ENCODE peak calls at places on chromosomes 3 and 15, in nine cellular contexts. One of them, this sample, is unnamed.

GRCh38 chr3:71103430-71103881 is 480.1 kb downstream of the FOXP1 start:
- DNase-seq in brain microvascular endothelial cell: peak
- DNase-seq in CD8-positive, alpha-beta T cell: no peak
- DNase-seq in cardiac fibroblast: peak
- DNase-seq in gastrocnemius medialis: no peak
- DNase-seq in AG09309: peak
- DNase-seq in IMR-90: peak
- DNase-seq in A549: no peak
- DNase-seq in left lung: peak
- DNase-seq in this sample: no peak

GRCh38 chr3:178439504-178439903 is 96.7 kb upstream of the KCNMB2 start:
- DNase-seq in A549: peak
- DNase-seq in gastrocnemius medialis: no peak
- DNase-seq in brain microvascular endothelial cell: peak
- DNase-seq in left lung: no peak
- DNase-seq in AG09309: peak
- DNase-seq in cardiac fibroblast: peak
- DNase-seq in CD8-positive, alpha-beta T cell: no peak
- DNase-seq in IMR-90: peak
- DNase-seq in this sample: no peak

GRCh38 chr3:71495708-71496472 is 87.6 kb downstream of the FOXP1 start:
- DNase-seq in left lung: no peak
- DNase-seq in A549: peak
- DNase-seq in brain microvascular endothelial cell: peak
- DNase-seq in cardiac fibroblast: peak
- DNase-seq in CD8-positive, alpha-beta T cell: no peak
- DNase-seq in gastrocnemius medialis: no peak
- DNase-seq in AG09309: peak
- DNase-seq in IMR-90: peak
- DNase-seq in this sample: no peak

GRCh38 chr3:37569991-37570390 is 291.7 kb upstream of the CTDSPL start:
- DNase-seq in IMR-90: no peak
- DNase-seq in A549: no peak
- DNase-seq in cardiac fibroblast: no peak
- DNase-seq in AG09309: no peak
- DNase-seq in left lung: no peak
- DNase-seq in CD8-positive, alpha-beta T cell: no peak
- DNase-seq in brain microvascular endothelial cell: no peak
- DNase-seq in gastrocnemius medialis: no peak
- DNase-seq in this sample: no peak

GRCh38 chr3:61944736-61945135 is 383.4 kb downstream of the PTPRG start:
- DNase-seq in AG09309: no peak
- DNase-seq in cardiac fibroblast: no peak
- DNase-seq in A549: no peak
- DNase-seq in CD8-positive, alpha-beta T cell: no peak
- DNase-seq in brain microvascular endothelial cell: no peak
- DNase-seq in IMR-90: no peak
- DNase-seq in gastrocnemius medialis: no peak
- DNase-seq in left lung: no peak
- DNase-seq in this sample: no peak

GRCh38 chr15:41941644-41942415 is 30.5 kb downstream of the EHD4 start:
- DNase-seq in left lung: no peak
- DNase-seq in gastrocnemius medialis: no peak
- DNase-seq in AG09309: no peak
- DNase-seq in A549: no peak
- DNase-seq in IMR-90: no peak
- DNase-seq in CD8-positive, alpha-beta T cell: no peak
- DNase-seq in brain microvascular endothelial cell: no peak
- DNase-seq in cardiac fibroblast: no peak
- DNase-seq in this sample: no peak

GRCh38 chr3:107062310-107062709 is 314.9 kb upstream of the CCDC54 start:
- DNase-seq in AG09309: no peak
- DNase-seq in A549: no peak
- DNase-seq in IMR-90: no peak
- DNase-seq in left lung: no peak
- DNase-seq in brain microvascular endothelial cell: no peak
- DNase-seq in CD8-positive, alpha-beta T cell: no peak
- DNase-seq in cardiac fibroblast: no peak
- DNase-seq in gastrocnemius medialis: no peak
- DNase-seq in this sample: no peak

GRCh38 chr3:81823882-81824395 is 62.5 kb upstream of the GBE1 start:
- DNase-seq in AG09309: no peak
- DNase-seq in gastrocnemius medialis: no peak
- DNase-seq in IMR-90: no peak
- DNase-seq in brain microvascular endothelial cell: no peak
- DNase-seq in cardiac fibroblast: no peak
- DNase-seq in CD8-positive, alpha-beta T cell: no peak
- DNase-seq in A549: no peak
- DNase-seq in left lung: no peak
- DNase-seq in this sample: no peak

GRCh38 chr3:66362541-66362941 is 138.3 kb downstream of the LRIG1 start:
- DNase-seq in brain microvascular endothelial cell: peak
- DNase-seq in IMR-90: peak
- DNase-seq in left lung: no peak
- DNase-seq in A549: no peak
- DNase-seq in gastrocnemius medialis: no peak
- DNase-seq in AG09309: peak
- DNase-seq in cardiac fibroblast: peak
- DNase-seq in CD8-positive, alpha-beta T cell: no peak
- DNase-seq in this sample: no peak

GRCh38 chr3:65233561-65233960 is 545.8 kb upstream of the ADAMTS9 start:
- DNase-seq in A549: no peak
- DNase-seq in gastrocnemius medialis: no peak
- DNase-seq in AG09309: no peak
- DNase-seq in IMR-90: no peak
- DNase-seq in left lung: no peak
- DNase-seq in CD8-positive, alpha-beta T cell: no peak
- DNase-seq in brain microvascular endothelial cell: peak
- DNase-seq in cardiac fibroblast: no peak
- DNase-seq in this sample: no peak

GRCh38 chr3:99515-99914 is 97.0 kb upstream of the CHL1 start:
- DNase-seq in CD8-positive, alpha-beta T cell: no peak
- DNase-seq in AG09309: no peak
- DNase-seq in brain microvascular endothelial cell: no peak
- DNase-seq in A549: no peak
- DNase-seq in cardiac fibroblast: no peak
- DNase-seq in left lung: no peak
- DNase-seq in IMR-90: no peak
- DNase-seq in gastrocnemius medialis: no peak
- DNase-seq in this sample: no peak

GRCh38 chr15:94026458-94026967 is 204.8 kb upstream of the MCTP2 start:
- DNase-seq in A549: no peak
- DNase-seq in IMR-90: peak
- DNase-seq in gastrocnemius medialis: no peak
- DNase-seq in CD8-positive, alpha-beta T cell: no peak
- DNase-seq in brain microvascular endothelial cell: no peak
- DNase-seq in left lung: no peak
- DNase-seq in AG09309: no peak
- DNase-seq in cardiac fibroblast: peak
- DNase-seq in this sample: no peak

GRCh38 chr3:158718490-158719170 is 13.6 kb downstream of the RARRES1 start:
- DNase-seq in brain microvascular endothelial cell: peak
- DNase-seq in A549: peak
- DNase-seq in CD8-positive, alpha-beta T cell: no peak
- DNase-seq in gastrocnemius medialis: no peak
- DNase-seq in left lung: no peak
- DNase-seq in AG09309: peak
- DNase-seq in cardiac fibroblast: peak
- DNase-seq in IMR-90: peak
- DNase-seq in this sample: no peak

GRCh38 chr3:64365877-64366276 is 140.6 kb upstream of the PRICKLE2 start:
- DNase-seq in left lung: no peak
- DNase-seq in IMR-90: no peak
- DNase-seq in AG09309: no peak
- DNase-seq in gastrocnemius medialis: no peak
- DNase-seq in A549: no peak
- DNase-seq in CD8-positive, alpha-beta T cell: no peak
- DNase-seq in cardiac fibroblast: no peak
- DNase-seq in brain microvascular endothelial cell: no peak
- DNase-seq in this sample: no peak

GRCh38 chr3:147616998-147617619 is 207.9 kb downstream of the ZIC1 start:
- DNase-seq in CD8-positive, alpha-beta T cell: no peak
- DNase-seq in A549: no peak
- DNase-seq in gastrocnemius medialis: no peak
- DNase-seq in left lung: no peak
- DNase-seq in brain microvascular endothelial cell: no peak
- DNase-seq in IMR-90: peak
- DNase-seq in cardiac fibroblast: peak
- DNase-seq in AG09309: no peak
- DNase-seq in this sample: no peak
- TF ChIP-seq CTCF in CD8-positive, alpha-beta T cell: no peak
- TF ChIP-seq CTCF in A549: peak
- TF ChIP-seq CTCF in gastrocnemius medialis: peak
- TF ChIP-seq CTCF in left lung: peak
- TF ChIP-seq CTCF in brain microvascular endothelial cell: peak
- TF ChIP-seq CTCF in IMR-90: peak
- TF ChIP-seq CTCF in cardiac fibroblast: peak
- TF ChIP-seq CTCF in AG09309: peak
- TF ChIP-seq CTCF in this sample: peak

DNA sequence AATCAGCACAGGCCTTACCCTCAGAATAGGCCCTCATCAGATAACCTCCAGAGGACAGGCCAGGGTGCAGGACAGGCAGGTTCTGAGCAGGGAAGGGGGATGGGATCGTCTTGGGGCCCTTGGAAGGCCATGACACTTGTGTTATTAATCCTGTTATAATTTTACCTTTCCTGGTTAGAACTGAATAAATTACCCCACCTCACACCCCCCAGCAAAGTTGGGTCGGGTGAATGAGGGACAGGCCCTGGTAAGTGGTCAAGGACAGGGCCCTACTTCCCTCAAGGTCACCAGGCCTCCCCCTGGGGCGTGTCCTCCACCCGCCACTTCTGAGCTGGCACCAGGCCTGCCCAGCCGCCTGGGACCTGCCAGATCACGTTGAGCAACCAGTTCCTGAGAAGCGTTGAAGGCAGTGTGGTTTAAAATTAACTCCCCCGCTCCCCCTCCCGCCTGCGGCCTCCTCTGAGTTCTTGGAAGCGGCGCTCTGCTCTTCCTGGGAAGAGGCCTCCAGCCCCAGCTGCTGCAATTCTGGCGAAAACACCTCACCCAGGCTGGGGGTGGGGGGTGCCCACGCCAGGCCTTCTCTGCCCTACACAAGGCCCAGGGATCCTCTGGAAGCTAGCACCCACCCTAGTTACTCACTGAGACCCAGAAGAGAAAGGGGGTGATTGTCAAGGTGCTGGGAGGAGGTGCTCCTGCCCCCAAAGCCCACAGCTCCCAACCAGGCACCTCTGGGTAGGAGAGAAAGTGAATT is 10.6 kb downstream of the CISH start:
- DNase-seq in left lung: peak
- DNase-seq in IMR-90: peak
- DNase-seq in cardiac fibroblast: peak
- DNase-seq in CD8-positive, alpha-beta T cell: peak
- DNase-seq in brain microvascular endothelial cell: peak
- DNase-seq in A549: peak
- DNase-seq in gastrocnemius medialis: peak
- DNase-seq in AG09309: peak
- DNase-seq in this sample: peak
- H3K4me3 ChIP-seq in left lung: no peak
- H3K4me3 ChIP-seq in IMR-90: no peak
- H3K4me3 ChIP-seq in cardiac fibroblast: peak
- H3K4me3 ChIP-seq in CD8-positive, alpha-beta T cell: peak
- H3K4me3 ChIP-seq in brain microvascular endothelial cell: no peak
- H3K4me3 ChIP-seq in A549: peak
- H3K4me3 ChIP-seq in gastrocnemius medialis: peak
- H3K4me3 ChIP-seq in AG09309: no peak
- H3K4me3 ChIP-seq in this sample: no peak

GRCh38 chr3:157159037-157159761 is 748 bp downstream of the CCNL1 start:
- DNase-seq in cardiac fibroblast: peak
- DNase-seq in A549: no peak
- DNase-seq in AG09309: no peak
- DNase-seq in IMR-90: peak
- DNase-seq in brain microvascular endothelial cell: peak
- DNase-seq in left lung: peak
- DNase-seq in CD8-positive, alpha-beta T cell: peak
- DNase-seq in gastrocnemius medialis: no peak
- DNase-seq in this sample: no peak

GRCh38 chr3:157163554-157163953 is 3.6 kb upstream of the CCNL1 start:
- DNase-seq in gastrocnemius medialis: no peak
- DNase-seq in A549: no peak
- DNase-seq in AG09309: no peak
- DNase-seq in brain microvascular endothelial cell: no peak
- DNase-seq in cardiac fibroblast: no peak
- DNase-seq in CD8-positive, alpha-beta T cell: no peak
- DNase-seq in left lung: no peak
- DNase-seq in IMR-90: no peak
- DNase-seq in this sample: no peak

GRCh38 chr3:157157836-157158235 is 2.1 kb downstream of the CCNL1 start:
- DNase-seq in brain microvascular endothelial cell: no peak
- DNase-seq in IMR-90: no peak
- DNase-seq in cardiac fibroblast: no peak
- DNase-seq in AG09309: no peak
- DNase-seq in CD8-positive, alpha-beta T cell: no peak
- DNase-seq in A549: no peak
- DNase-seq in left lung: no peak
- DNase-seq in gastrocnemius medialis: no peak
- DNase-seq in this sample: no peak

GRCh38 chr3:157159762-157160651 is at the start of gene CCNL1:
- DNase-seq in gastrocnemius medialis: peak
- DNase-seq in AG09309: peak
- DNase-seq in A549: peak
- DNase-seq in left lung: peak
- DNase-seq in cardiac fibroblast: peak
- DNase-seq in brain microvascular endothelial cell: peak
- DNase-seq in IMR-90: peak
- DNase-seq in CD8-positive, alpha-beta T cell: peak
- DNase-seq in this sample: peak

GRCh38 chr3:157160652-157161480 is 919 bp upstream of the CCNL1 start:
- DNase-seq in gastrocnemius medialis: peak
- DNase-seq in AG09309: peak
- DNase-seq in cardiac fibroblast: peak
- DNase-seq in IMR-90: peak
- DNase-seq in CD8-positive, alpha-beta T cell: peak
- DNase-seq in A549: peak
- DNase-seq in brain microvascular endothelial cell: peak
- DNase-seq in left lung: peak
- DNase-seq in this sample: no peak
- TF ChIP-seq CTCF in gastrocnemius medialis: no peak
- TF ChIP-seq CTCF in AG09309: no peak
- TF ChIP-seq CTCF in cardiac fibroblast: no peak
- TF ChIP-seq CTCF in IMR-90: no peak
- TF ChIP-seq CTCF in CD8-positive, alpha-beta T cell: no peak
- TF ChIP-seq CTCF in A549: no peak
- TF ChIP-seq CTCF in brain microvascular endothelial cell: no peak
- TF ChIP-seq CTCF in left lung: no peak
- TF ChIP-seq CTCF in this sample: no peak

GRCh38 chr15:46366360-46367007 is 731.7 kb downstream of the SQOR start:
- DNase-seq in IMR-90: no peak
- DNase-seq in AG09309: no peak
- DNase-seq in A549: no peak
- DNase-seq in brain microvascular endothelial cell: no peak
- DNase-seq in left lung: no peak
- DNase-seq in CD8-positive, alpha-beta T cell: no peak
- DNase-seq in cardiac fibroblast: peak
- DNase-seq in gastrocnemius medialis: no peak
- DNase-seq in this sample: no peak

DNA sequence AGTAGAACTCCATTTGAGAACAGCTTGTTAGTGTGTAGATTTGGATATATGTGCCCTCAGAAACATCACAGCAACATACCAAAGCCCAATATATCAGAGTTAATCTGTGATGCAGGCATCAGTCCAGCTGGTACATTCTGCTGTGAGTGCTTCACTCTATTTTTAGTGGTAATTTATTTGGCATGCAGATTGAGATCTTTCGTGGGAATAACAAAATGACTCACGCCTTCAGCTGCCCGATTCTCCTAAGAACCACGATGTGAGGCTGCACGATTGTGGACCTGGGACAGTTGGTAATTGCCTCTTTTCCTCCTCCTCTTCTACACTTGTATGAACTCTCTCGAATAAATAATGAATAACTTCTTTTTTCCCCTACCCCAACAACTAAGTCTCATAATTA is 730.8 kb downstream of the SQOR start:
- DNase-seq in left lung: no peak
- DNase-seq in CD8-positive, alpha-beta T cell: no peak
- DNase-seq in brain microvascular endothelial cell: no peak
- DNase-seq in cardiac fibroblast: peak
- DNase-seq in IMR-90: no peak
- DNase-seq in AG09309: peak
- DNase-seq in gastrocnemius medialis: no peak
- DNase-seq in A549: no peak
- DNase-seq in this sample: peak
- H3K4me3 ChIP-seq in left lung: no peak
- H3K4me3 ChIP-seq in CD8-positive, alpha-beta T cell: no peak
- H3K4me3 ChIP-seq in brain microvascular endothelial cell: no peak
- H3K4me3 ChIP-seq in cardiac fibroblast: no peak
- H3K4me3 ChIP-seq in IMR-90: no peak
- H3K4me3 ChIP-seq in AG09309: no peak
- H3K4me3 ChIP-seq in gastrocnemius medialis: no peak
- H3K4me3 ChIP-seq in A549: no peak
- H3K4me3 ChIP-seq in this sample: no peak